ENCODE peak calls at places on chromosomes 1 and 21, in ten cellular contexts. B, X, A, P, F, C, M, K, U and J are unnamed samples.

GRCh38 chr1:16087733-16088132 is 14.3 kb upstream of the FAM131C start:
- DNase-seq in B (no peak), X (no peak), A (no peak), P (no peak), F (no peak), C (no peak), M (no peak), K (no peak), U (no peak), J (no peak)

GRCh38 chr1:22184892-22185612 is 42.2 kb upstream of the WNT4 start:
- DNase-seq in B (peak; percentile 29), X (peak; percentile 44), A (peak; percentile 27), P (no peak), F (peak; percentile 20), C (no peak), M (peak; percentile 4), K (peak; percentile 45), U (peak; percentile 47), J (no peak)

GRCh38 chr1:206021796-206022365 is 1.8 kb downstream of the CTSE start:
- DNase-seq in B (no peak), X (peak; percentile 27), A (peak; percentile 51), P (no peak), F (no peak), C (no peak), M (peak; percentile 34), K (no peak), U (peak; percentile 55), J (no peak)

GRCh38 chr1:94020764-94021579 is 100.0 kb downstream of the ABCA4 start:
- DNase-seq in B (no peak), X (no peak), A (no peak), P (no peak), F (no peak), C (no peak), M (peak; percentile 83), K (no peak), U (peak; percentile 96), J (no peak)

GRCh38 chr1:203480525-203481084 is 5.0 kb downstream of the PRELP start:
- DNase-seq in B (peak; percentile 86), X (peak; percentile 87), A (no peak), P (peak; percentile 43), F (no peak), C (peak; percentile 94), M (peak; percentile 40), K (no peak), U (peak; percentile 92), J (no peak)

GRCh38 chr1:235942979-235943575 is 76.4 kb upstream of the LYST start:
- DNase-seq in B (no peak), X (no peak), A (no peak), P (no peak), F (no peak), C (no peak), M (no peak), K (no peak), U (no peak), J (no peak)

GRCh38 chr1:214287884-214288283 is 6.9 kb downstream of the SMYD2 start:
- DNase-seq in B (no peak), X (no peak), A (no peak), P (no peak), F (no peak), C (no peak), M (no peak), K (no peak), U (no peak), J (no peak)

GRCh38 chr1:228213917-228214808 is 6.3 kb downstream of the OBSCN start:
- DNase-seq in B (no peak), X (no peak), A (no peak), P (no peak), F (no peak), C (no peak), M (no peak), K (no peak), U (no peak), J (no peak)

GRCh38 chr1:79603862-79604261 is 597.3 kb upstream of the ADGRL4 start:
- DNase-seq in B (no peak), X (no peak), A (no peak), P (peak; percentile 9), F (no peak), C (no peak), M (peak; percentile 27), K (no peak), U (peak; percentile 86), J (no peak)

GRCh38 chr21:41411449-41412089 is 14.5 kb upstream of the MX1 start:
- DNase-seq in B (peak; percentile 74), X (peak; percentile 24), A (peak; percentile 31), P (no peak), F (no peak), C (no peak), M (no peak), K (no peak), U (no peak), J (no peak)
- TF ChIP-seq CTCF in B (no peak), X (no peak), A (peak; percentile 21), P (no peak), F (no peak), C (no peak), M (peak; percentile 38), K (no peak), U (peak; percentile 11), J (no peak)

DNA sequence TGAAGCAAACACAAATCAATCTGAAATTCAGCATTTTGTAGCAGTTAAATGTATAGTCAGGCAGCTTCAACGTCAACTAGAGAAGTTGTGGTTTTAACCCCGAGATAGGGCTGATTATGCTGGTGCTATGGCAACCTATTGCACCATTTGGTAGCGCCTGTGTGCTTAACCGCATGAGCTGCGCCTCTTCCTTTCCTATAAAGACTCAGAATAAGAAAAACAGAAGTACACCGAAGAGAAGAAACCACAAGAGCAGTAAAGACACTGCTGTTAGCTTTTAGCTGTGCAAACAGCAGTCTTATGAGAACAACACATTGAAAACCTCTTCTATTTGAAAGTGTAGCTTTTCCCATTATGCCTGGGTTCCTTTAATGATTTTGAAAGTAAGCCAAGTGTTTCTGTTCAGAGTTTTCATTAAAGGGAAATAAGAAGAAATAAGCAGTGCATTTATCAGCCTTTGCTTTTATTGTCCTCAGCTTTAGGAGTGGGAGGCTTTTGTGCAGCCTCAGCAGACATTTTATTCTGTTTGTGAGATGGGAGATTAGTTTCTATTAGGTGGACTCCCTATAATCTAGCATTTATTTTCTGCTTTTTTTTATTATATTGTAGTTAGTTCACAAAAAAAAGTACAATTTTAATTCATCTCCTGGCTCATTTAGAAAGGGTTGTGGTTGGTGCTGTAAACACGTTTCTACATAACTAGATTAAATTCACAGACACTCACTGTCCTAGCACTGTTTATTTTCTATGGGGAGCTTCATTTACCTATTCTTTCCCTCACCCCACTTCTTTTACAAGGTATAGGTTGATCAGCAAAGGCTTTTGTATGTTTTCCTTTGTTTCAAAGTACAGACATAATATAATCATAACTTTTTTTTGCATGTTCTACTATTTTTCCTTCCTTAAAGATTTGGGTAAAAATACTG is 43.3 kb downstream of the PTPRC start:
- DNase-seq in B (peak; percentile 58), X (peak; percentile 66), A (peak; percentile 98), P (peak; percentile 92), F (no peak), C (peak; percentile 78), M (peak; percentile 97), K (no peak), U (peak; percentile 95), J (no peak)
- TF ChIP-seq CTCF in B (no peak), X (no peak), A (no peak), P (no peak), F (no peak), C (no peak), M (no peak), K (no peak), U (no peak), J (no peak)

GRCh38 chr1:248901578-248901977 is 4.5 kb upstream of the PGBD2 start:
- DNase-seq in B (no peak), X (no peak), A (no peak), P (no peak), F (no peak), C (no peak), M (no peak), K (no peak), U (no peak), J (no peak)

GRCh38 chr1:248906741-248907661 is 966 bp downstream of the PGBD2 start:
- DNase-seq in B (no peak), X (no peak), A (no peak), P (no peak), F (no peak), C (no peak), M (peak; percentile 36), K (no peak), U (peak; percentile 21), J (no peak)

GRCh38 chr1:248905662-248905948 is 430 bp upstream of the PGBD2 start:
- DNase-seq in B (no peak), X (no peak), A (no peak), P (no peak), F (no peak), C (no peak), M (no peak), K (no peak), U (no peak), J (no peak)

GRCh38 chr1:248904437-248905216 is 1.4 kb upstream of the PGBD2 start:
- DNase-seq in B (no peak), X (no peak), A (no peak), P (no peak), F (no peak), C (no peak), M (no peak), K (no peak), U (no peak), J (no peak)

DNA sequence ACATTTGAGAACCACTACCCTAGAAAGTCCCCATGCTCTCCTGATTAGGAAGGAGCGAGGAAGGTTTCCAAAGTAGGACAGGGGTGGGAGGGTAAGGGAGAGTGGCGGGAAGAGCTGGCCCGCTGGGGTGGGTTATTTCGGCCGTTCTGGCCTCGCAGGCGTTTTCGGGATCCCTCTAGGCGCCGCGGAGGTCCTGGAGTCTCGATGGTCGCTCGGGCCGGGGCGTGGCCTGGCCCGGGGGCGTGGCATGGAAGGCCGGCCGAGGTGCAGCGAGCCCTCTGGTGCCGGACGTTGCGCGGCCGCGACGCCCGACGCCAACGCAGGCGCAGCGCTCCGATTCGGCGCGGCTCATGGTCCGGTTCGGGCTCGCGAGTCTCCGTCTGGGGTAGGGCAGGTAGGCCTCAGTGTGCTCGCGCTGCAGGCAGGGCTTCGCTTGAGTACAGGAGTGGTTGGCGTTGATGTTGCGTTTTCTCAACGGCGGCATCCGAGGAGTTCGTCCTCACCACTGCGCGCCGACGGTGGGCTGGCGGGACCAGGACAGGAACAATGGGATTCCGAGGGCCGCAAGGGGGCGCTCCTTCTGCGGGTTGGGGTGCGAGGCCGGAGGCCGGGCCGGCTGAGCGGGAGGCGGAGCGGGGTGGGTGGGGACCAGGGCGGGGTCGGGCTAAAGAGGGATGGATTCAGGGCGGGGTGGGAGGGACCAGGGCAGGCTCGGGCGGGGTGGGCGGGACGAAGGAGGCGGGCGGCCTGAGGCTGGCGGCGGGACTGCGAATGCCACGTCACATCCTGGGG is at the start of gene PGBD2:
- DNase-seq in B (peak; percentile 93), X (peak; percentile 97), A (peak; percentile 93), P (peak; percentile 67), F (peak; percentile 96), C (peak; percentile 94), M (peak; percentile 82), K (peak; percentile 99), U (peak; percentile 94), J (peak; percentile 90)
- TF ChIP-seq CTCF in B (peak; percentile 33), X (peak; percentile 64), A (peak; percentile 42), P (peak; percentile 62), F (peak; percentile 75), C (peak; percentile 61), M (peak; percentile 76), K (peak; percentile 78), U (peak; percentile 57), J (peak; percentile 74)

DNA sequence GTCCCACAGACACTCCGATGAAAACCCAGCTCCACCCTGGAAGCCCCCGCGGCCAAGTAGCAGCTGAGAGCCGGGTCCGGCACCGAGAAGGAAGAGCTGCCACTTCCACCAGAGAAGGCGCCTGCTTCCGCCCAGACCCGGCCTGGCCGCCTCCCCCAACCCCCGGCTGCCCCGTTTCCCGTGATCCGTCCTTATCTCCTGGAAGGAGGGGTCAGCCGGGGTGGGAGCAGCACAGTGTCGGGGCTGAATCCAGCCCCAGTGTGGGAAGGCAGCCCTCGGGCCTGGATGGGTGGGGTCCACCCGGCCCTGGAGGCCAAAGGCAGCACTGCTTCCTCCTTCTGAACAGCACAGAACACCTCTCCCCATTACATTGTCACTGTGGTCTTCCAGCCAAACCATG is 69.4 kb downstream of the MEGF6 start:
- DNase-seq in B (no peak), X (no peak), A (no peak), P (no peak), F (no peak), C (no peak), M (no peak), K (peak; percentile 26), U (no peak), J (no peak)
- TF ChIP-seq CTCF in B (no peak), X (no peak), A (no peak), P (no peak), F (no peak), C (no peak), M (no peak), K (no peak), U (no peak), J (no peak)